ENCODE peak calls at places on chromosomes 5 and 9, in nine cellular contexts. J is IMR-90, E is AG10803, O is AG09309, T is fibroblast of lung, I is tibial artery, B is adrenal gland, N is cardiac muscle cell, S is heart right ventricle. G is an unnamed sample.

GRCh38 chr9:125996671-125997509 is 249.7 kb downstream of the PBX3 start:
- DNase-seq in J (no peak), E (no peak), O (no peak), T (no peak), I (peak; percentile 43), B (no peak), N (no peak), S (no peak), G (no peak)

GRCh38 chr9:116369706-116370105 is 216.1 kb downstream of the PAPPA start:
- DNase-seq in J (no peak), E (no peak), O (no peak), T (no peak), I (no peak), B (no peak), N (no peak), S (no peak), G (no peak)

GRCh38 chr5:122053181-122054109 is 24.6 kb downstream of the LOX start:
- DNase-seq in J (peak; percentile 40), E (peak; percentile 60), O (no peak), T (peak; percentile 47), I (peak; percentile 63), B (no peak), N (peak; percentile 57), S (peak; percentile 4), G (no peak)

GRCh38 chr5:122192883-122193496 is 63.6 kb downstream of the ZNF474 start:
- DNase-seq in J (peak; percentile 79), E (peak; percentile 74), O (no peak), T (peak; percentile 58), I (no peak), B (peak; percentile 53), N (peak; percentile 84), S (peak; percentile 51), G (peak; percentile 38)

GRCh38 chr9:69471433-69471832 is 146.4 kb downstream of the ENTREP1 start:
- DNase-seq in J (peak; percentile 45), E (no peak), O (no peak), T (peak; percentile 67), I (no peak), B (no peak), N (peak; percentile 21), S (no peak), G (no peak)

GRCh38 chr9:115686069-115686468 is 467.5 kb upstream of the PAPPA start:
- DNase-seq in J (no peak), E (no peak), O (no peak), T (no peak), I (no peak), B (no peak), N (no peak), S (no peak), G (no peak)

GRCh38 chr5:17837757-17838156 is 203.5 kb downstream of the TAF11L14 start:
- DNase-seq in J (no peak), E (no peak), O (no peak), T (no peak), I (no peak), B (no peak), N (no peak), S (no peak), G (no peak)

GRCh38 chr5:171131499-171131898 is 177.5 kb upstream of the TLX3 start:
- DNase-seq in J (no peak), E (no peak), O (no peak), T (no peak), I (no peak), B (no peak), N (no peak), S (no peak), G (no peak)

GRCh38 chr5:82734291-82734690 is 342.9 kb downstream of the TMEM167A start:
- DNase-seq in J (no peak), E (no peak), O (no peak), T (peak; percentile 9), I (no peak), B (no peak), N (peak; percentile 43), S (no peak), G (no peak)

GRCh38 chr5:176535101-176535654 is 2.0 kb downstream of the RNF44 start:
- DNase-seq in J (peak; percentile 24), E (peak; percentile 23), O (no peak), T (peak; percentile 13), I (no peak), B (no peak), N (no peak), S (no peak), G (no peak)

GRCh38 chr9:7177383-7177782 is 419.6 kb downstream of the KDM4C start:
- DNase-seq in J (no peak), E (no peak), O (no peak), T (no peak), I (no peak), B (no peak), N (no peak), S (no peak), G (no peak)

GRCh38 chr9:71896762-71897161 is 14.2 kb downstream of the ABHD17B start:
- DNase-seq in J (no peak), E (no peak), O (no peak), T (no peak), I (no peak), B (no peak), N (no peak), S (no peak), G (no peak)

GRCh38 chr9:116516456-116516855 is 170.6 kb upstream of the TRIM32 start:
- DNase-seq in J (no peak), E (no peak), O (no peak), T (no peak), I (no peak), B (no peak), N (peak; percentile 34), S (no peak), G (no peak)

GRCh38 chr9:100472268-100472667 is 681 bp upstream of the TMEFF1 start:
- DNase-seq in J (no peak), E (no peak), O (no peak), T (no peak), I (no peak), B (no peak), N (no peak), S (no peak), G (no peak)
- H3K4me3 ChIP-seq in J (no peak overlapping the region), E (peak overlapping the region; percentile 70), O (no peak overlapping the region), T (no peak overlapping the region), I (no peak overlapping the region), B (no peak overlapping the region), N (peak overlapping the region; percentile 91), S (peak overlapping the region; percentile 66), G (peak overlapping the region; percentile 63)

DNA sequence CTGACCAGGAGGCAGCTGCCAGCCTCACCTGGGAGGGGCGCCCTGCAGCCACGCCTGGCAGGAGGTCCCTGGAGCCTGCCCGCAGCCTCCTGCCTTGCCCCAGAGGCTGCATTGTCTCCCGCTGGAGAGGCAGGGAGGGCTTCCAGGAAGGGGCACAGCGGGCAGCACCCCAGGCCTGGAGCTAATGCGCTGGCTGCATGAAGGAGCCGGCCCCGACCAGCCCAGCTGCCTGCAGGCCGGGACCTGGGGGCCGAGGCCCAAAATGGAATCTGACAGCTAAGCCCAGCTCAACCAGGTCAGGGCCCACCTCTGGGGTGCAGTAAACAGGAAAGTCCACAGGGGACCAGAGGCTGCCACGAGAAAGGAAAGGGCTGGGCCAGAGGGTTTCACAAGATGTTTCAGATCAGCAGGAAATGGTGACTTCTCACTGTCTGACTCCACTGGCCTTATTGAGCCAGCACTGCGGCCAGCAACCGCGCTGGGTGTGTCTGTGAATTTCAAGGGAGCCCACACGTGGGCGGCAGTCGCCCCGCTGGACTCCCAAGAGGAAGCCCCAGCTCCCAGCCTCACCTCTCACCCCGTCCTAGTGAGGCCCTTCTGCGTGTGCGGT is 18.6 kb upstream of the NOTCH1 start:
- DNase-seq in J (peak; percentile 71), E (peak; percentile 88), O (no peak), T (peak; percentile 76), I (peak; percentile 86), B (peak; percentile 63), N (peak; percentile 85), S (peak; percentile 69), G (no peak)
- TF ChIP-seq CTCF in J (peak; percentile 22), E (peak; percentile 40), O (no peak), T (no peak), I (peak; percentile 38), B (no peak), N (peak; percentile 19), S (peak; percentile 43), G (no peak)

GRCh38 chr5:55600086-55600485 is 65.3 kb upstream of the PLPP1 start:
- DNase-seq in J (no peak), E (no peak), O (no peak), T (no peak), I (no peak), B (no peak), N (no peak), S (no peak), G (no peak)

GRCh38 chr5:55600536-55601208 is 65.9 kb upstream of the PLPP1 start:
- DNase-seq in J (peak; percentile 60), E (peak; percentile 79), O (no peak), T (peak; percentile 92), I (no peak), B (no peak), N (peak; percentile 70), S (peak; percentile 56), G (no peak)

GRCh38 chr5:55599148-55600050 is 64.6 kb upstream of the PLPP1 start:
- DNase-seq in J (no peak), E (no peak), O (no peak), T (no peak), I (no peak), B (no peak), N (no peak), S (peak; percentile 57), G (no peak)

GRCh38 chr5:55603947-55604346 is 69.2 kb upstream of the PLPP1 start:
- DNase-seq in J (peak; percentile 70), E (peak; percentile 79), O (no peak), T (peak; percentile 75), I (no peak), B (no peak), N (peak; percentile 84), S (no peak), G (no peak)

DNA sequence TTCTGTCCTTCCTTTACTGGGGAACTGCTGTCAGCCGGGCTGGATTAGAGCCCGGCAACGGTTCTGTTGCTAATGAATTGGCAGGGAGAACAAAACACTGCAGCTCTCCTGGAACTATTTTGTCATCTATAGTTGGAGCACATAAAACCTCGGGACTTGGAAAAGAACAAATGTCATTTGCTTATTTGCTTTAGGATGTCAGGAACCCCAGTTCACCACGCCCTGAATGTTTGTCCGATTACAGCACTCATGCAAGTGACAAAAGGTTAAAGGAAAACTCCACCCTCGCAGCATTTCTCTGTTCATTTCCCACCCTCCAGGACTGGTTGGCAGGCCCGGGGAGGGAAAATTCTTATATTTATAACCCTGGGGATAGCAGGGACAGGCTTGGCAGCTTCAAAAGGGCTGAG is 66.5 kb upstream of the PLPP1 start:
- DNase-seq in J (peak; percentile 61), E (peak; percentile 91), O (no peak), T (peak; percentile 94), I (peak; percentile 95), B (peak; percentile 67), N (peak; percentile 79), S (peak; percentile 90), G (peak; percentile 74)
- H3K4me3 ChIP-seq in J (no peak overlapping the region), E (peak overlapping the region; percentile 15), O (no peak overlapping the region), T (no peak overlapping the region), I (peak overlapping the region; percentile 8), B (no peak overlapping the region), N (no peak overlapping the region), S (peak overlapping the region; percentile 42), G (no peak overlapping the region)

DNA sequence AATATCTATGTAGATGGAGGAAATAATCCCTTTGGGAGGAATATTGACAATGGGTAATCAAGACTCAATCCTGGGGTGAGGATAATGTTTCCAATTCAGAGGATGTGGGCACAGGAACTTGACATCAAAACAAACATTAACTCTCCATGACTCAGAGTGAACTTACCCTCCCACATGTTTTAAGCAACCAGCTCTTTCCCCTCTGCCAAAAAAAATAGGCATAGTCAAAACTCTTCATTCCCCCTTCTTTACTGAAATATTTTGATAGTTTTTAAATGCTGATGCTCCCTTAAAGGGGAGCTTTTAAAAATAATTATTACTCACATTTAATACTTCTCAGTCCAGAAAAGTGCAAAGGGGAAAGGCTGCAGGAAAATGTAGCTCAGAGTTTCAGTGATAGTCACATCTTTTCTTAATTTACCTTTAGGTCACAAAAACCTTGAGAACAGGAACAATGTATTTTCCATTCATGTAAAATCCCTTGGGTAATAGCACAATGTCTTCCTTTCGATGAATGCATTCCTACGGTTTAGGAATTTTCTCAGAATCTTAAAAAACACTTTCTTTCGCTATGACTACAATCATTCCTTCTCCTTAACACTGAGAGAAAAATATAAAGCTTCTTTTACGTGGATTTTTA is 298.4 kb upstream of the GRAMD2B start:
- DNase-seq in J (peak; percentile 64), E (peak; percentile 23), O (no peak), T (peak; percentile 83), I (no peak), B (no peak), N (peak; percentile 74), S (no peak), G (no peak)
- TF ChIP-seq CTCF in J (no peak), E (no peak), O (no peak), T (no peak), I (no peak), B (no peak), N (no peak), S (no peak), G (no peak)

G was measured in retinal pigment epithelial cell.